ENCODE peak calls at places on chromosomes 5 and 9, in eight cellular contexts. F is tibial nerve, L is pancreas, O is spleen, W is neural progenitor cell, Y is upper lobe of right lung, N is fibroblast of lung, T is A673. V is an unnamed sample. For H3K27me3, the result is how much of the 10 kb centered on the place peaks cover.

GRCh38 chr9:130660683-130661460 is 3.5 kb upstream of the PRDM12 start:
- DNase-seq in F (no peak), L (no peak), O (no peak), W (peak), Y (no peak), N (no peak), T (no peak), V (no peak)

GRCh38 chr5:93162201-93162654 is 418.8 kb downstream of the NR2F1-AS1 start:
- DNase-seq in F (no peak), L (no peak), O (no peak), W (peak), Y (no peak), N (peak), T (peak), V (no peak)

GRCh38 chr9:6609499-6610016 is 36.0 kb downstream of the GLDC start:
- DNase-seq in F (no peak), L (no peak), O (no peak), W (no peak), Y (no peak), N (no peak), T (no peak), V (no peak)

GRCh38 chr9:106689089-106689488 is 173.9 kb upstream of the ZNF462 start:
- DNase-seq in F (no peak), L (no peak), O (no peak), W (no peak), Y (no peak), N (peak), T (no peak), V (no peak)

GRCh38 chr5:121090822-121091221 is 626.7 kb downstream of the PRR16 start:
- DNase-seq in F (no peak), L (no peak), O (no peak), W (no peak), Y (no peak), N (no peak), T (no peak), V (no peak)

GRCh38 chr9:134602547-134603362 is 38.8 kb upstream of the COL5A1 start:
- DNase-seq in F (peak), L (no peak), O (no peak), W (no peak), Y (no peak), N (peak), T (no peak), V (no peak)

GRCh38 chr9:104981543-104982129 is 53.7 kb upstream of the ABCA1 start:
- DNase-seq in F (no peak), L (peak), O (no peak), W (no peak), Y (no peak), N (no peak), T (no peak), V (no peak)

GRCh38 chr9:34809504-34810186 is 99.7 kb upstream of the CCL21 start:
- DNase-seq in F (no peak), L (peak), O (no peak), W (peak), Y (no peak), N (peak), T (peak), V (no peak)

GRCh38 chr5:3509290-3509689 is 86.3 kb upstream of the IRX1 start:
- DNase-seq in F (no peak), L (no peak), O (no peak), W (no peak), Y (no peak), N (no peak), T (no peak), V (no peak)

GRCh38 chr9:119412399-119412798 is 43.2 kb upstream of the BRINP1 start:
- DNase-seq in F (no peak), L (no peak), O (no peak), W (peak), Y (no peak), N (no peak), T (no peak), V (no peak)

GRCh38 chr9:19229725-19230355 is 653 bp upstream of the DENND4C start:
- DNase-seq in F (peak), L (no peak), O (peak), W (peak), Y (peak), N (no peak), T (peak), V (peak)

GRCh38 chr9:110578896-110579752 is at the start of gene SVEP1:
- DNase-seq in F (peak), L (peak), O (peak), W (peak), Y (peak), N (peak), T (peak), V (no peak)

GRCh38 chr5:72281430-72281763 is 38.6 kb downstream of the MRPS27 start:
- DNase-seq in F (no peak), L (no peak), O (no peak), W (no peak), Y (no peak), N (no peak), T (no peak), V (no peak)

GRCh38 chr9:116589392-116590354 is 97.4 kb upstream of the TRIM32 start:
- DNase-seq in F (no peak), L (no peak), O (no peak), W (peak), Y (no peak), N (peak), T (peak), V (no peak)

GRCh38 chr9:34793428-34793827 is 83.5 kb upstream of the CCL21 start:
- DNase-seq in F (no peak), L (no peak), O (no peak), W (no peak), Y (no peak), N (no peak), T (no peak), V (no peak)

GRCh38 chr9:133892193-133892920 is 99.8 kb downstream of the VAV2 start:
- DNase-seq in F (no peak), L (no peak), O (no peak), W (no peak), Y (no peak), N (no peak), T (no peak), V (no peak)

GRCh38 chr9:13823021-13823420 is 490.9 kb downstream of the NFIB start:
- DNase-seq in F (no peak), L (no peak), O (no peak), W (no peak), Y (no peak), N (peak), T (no peak), V (no peak)

GRCh38 chr9:101796044-101796443 is 57.6 kb upstream of the GRIN3A start:
- DNase-seq in F (no peak), L (no peak), O (no peak), W (no peak), Y (no peak), N (no peak), T (no peak), V (no peak)

GRCh38 chr5:176740702-176741565 is 69.4 kb upstream of the UNC5A start:
- DNase-seq in F (no peak), L (no peak), O (peak), W (no peak), Y (peak), N (no peak), T (no peak), V (no peak)

GRCh38 chr9:120612218-120612617 is 32.3 kb upstream of the CDK5RAP2 start:
- DNase-seq in F (no peak), L (no peak), O (no peak), W (peak), Y (no peak), N (no peak), T (peak), V (no peak)

GRCh38 chr5:172370648-172371248 is 83.6 kb downstream of the SH3PXD2B start:
- DNase-seq in F (peak), L (no peak), O (no peak), W (peak), Y (no peak), N (peak), T (peak), V (no peak)

DNA sequence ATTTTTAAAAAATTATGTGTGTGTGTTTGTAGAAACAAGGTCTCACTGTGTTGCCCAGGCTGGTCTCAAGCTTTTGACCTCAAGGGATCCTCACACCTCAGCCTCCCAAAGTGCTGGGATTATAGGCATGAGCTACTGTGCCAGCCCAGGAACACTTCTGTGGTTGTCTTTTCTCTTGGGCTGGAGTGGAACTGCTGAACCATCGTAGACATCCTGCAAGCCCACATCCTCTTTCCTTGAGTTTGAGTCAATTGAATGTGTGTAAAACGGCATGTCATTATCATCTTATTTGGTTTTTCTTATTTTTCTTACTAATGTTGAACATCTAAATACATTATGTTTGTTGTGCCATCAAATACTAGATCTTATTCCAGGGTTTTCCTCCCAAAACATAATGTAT is 40.0 kb downstream of the EHMT1 start:
- DNase-seq in F (no peak), L (no peak), O (peak), W (no peak), Y (no peak), N (no peak), T (no peak), V (no peak)
- H3K27ac ChIP-seq in F (no peak), L (no peak), O (no peak), W (no peak), Y (no peak), N (no peak), T (no peak), V (no peak)

GRCh38 chr9:71490810-71491209 is 277.5 kb downstream of the CEMIP2 start:
- DNase-seq in F (no peak), L (no peak), O (no peak), W (peak), Y (no peak), N (no peak), T (peak), V (no peak)

GRCh38 chr9:71483457-71483856 is 284.9 kb downstream of the CEMIP2 start:
- DNase-seq in F (no peak), L (no peak), O (no peak), W (peak), Y (no peak), N (no peak), T (no peak), V (no peak)

GRCh38 chr9:71485306-71485705 is 283.0 kb downstream of the CEMIP2 start:
- DNase-seq in F (no peak), L (no peak), O (no peak), W (no peak), Y (no peak), N (no peak), T (no peak), V (no peak)

DNA sequence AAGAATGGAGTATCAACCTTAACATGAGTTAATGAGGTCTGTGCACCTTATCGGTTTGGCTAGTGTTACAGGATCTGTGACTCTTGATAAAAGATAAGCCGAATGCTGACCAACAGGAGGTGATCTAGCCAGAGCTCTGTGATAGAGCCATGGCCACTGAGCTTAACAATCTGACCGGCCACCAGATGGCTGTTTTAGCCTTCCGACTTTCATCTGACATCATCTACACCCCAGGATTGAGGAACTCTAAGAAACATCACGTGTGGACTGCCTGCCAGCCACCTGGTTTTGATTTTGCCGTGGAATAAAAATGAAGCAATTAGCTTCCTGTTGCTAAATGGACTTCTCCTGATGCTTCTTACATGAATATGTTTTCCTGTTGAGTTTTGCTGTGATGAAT is 281.3 kb downstream of the CEMIP2 start:
- DNase-seq in F (peak), L (no peak), O (no peak), W (peak), Y (no peak), N (no peak), T (no peak), V (no peak)
- TF ChIP-seq CTCF in F (no peak), L (no peak), O (no peak), W (no peak), Y (no peak), N (no peak), T (no peak), V (no peak)

DNA sequence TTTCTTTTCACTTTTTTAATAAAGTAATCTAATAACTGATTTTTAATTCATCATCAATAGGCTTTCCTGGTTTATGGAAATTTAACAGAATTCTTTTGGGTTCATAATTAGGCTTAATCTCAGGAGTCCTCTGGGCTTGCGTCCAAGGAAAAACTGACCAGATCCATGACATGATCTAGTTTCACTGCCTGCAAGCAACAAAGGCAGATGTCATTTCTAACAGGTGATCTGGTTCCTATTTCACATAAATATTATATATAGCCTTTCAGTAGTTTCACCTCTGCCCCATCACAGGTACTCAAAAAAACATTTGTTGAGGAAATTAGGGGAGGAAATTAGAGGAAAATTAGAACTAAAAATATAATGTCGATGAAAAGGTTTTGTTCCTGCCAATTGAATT is 126.4 kb downstream of the FBXL17 start:
- DNase-seq in F (no peak), L (no peak), O (no peak), W (no peak), Y (no peak), N (no peak), T (no peak), V (no peak)
- H3K27me3 ChIP-seq in F (under half), L (under half), O (under half), W (under half), Y (under half), N (under half), T (under half), V (under half)

GRCh38 chr9:72306771-72307170 is 58.2 kb downstream of the ZFAND5 start:
- DNase-seq in F (no peak), L (no peak), O (no peak), W (no peak), Y (no peak), N (no peak), T (no peak), V (no peak)

GRCh38 chr9:72313507-72313906 is 51.5 kb downstream of the ZFAND5 start:
- DNase-seq in F (no peak), L (no peak), O (no peak), W (no peak), Y (no peak), N (no peak), T (no peak), V (no peak)

GRCh38 chr9:72312563-72312962 is 52.4 kb downstream of the ZFAND5 start:
- DNase-seq in F (no peak), L (no peak), O (no peak), W (no peak), Y (no peak), N (no peak), T (no peak), V (no peak)

GRCh38 chr9:72305102-72305546 is 59.9 kb downstream of the ZFAND5 start:
- DNase-seq in F (peak), L (peak), O (peak), W (peak), Y (peak), N (peak), T (peak), V (no peak)

DNA sequence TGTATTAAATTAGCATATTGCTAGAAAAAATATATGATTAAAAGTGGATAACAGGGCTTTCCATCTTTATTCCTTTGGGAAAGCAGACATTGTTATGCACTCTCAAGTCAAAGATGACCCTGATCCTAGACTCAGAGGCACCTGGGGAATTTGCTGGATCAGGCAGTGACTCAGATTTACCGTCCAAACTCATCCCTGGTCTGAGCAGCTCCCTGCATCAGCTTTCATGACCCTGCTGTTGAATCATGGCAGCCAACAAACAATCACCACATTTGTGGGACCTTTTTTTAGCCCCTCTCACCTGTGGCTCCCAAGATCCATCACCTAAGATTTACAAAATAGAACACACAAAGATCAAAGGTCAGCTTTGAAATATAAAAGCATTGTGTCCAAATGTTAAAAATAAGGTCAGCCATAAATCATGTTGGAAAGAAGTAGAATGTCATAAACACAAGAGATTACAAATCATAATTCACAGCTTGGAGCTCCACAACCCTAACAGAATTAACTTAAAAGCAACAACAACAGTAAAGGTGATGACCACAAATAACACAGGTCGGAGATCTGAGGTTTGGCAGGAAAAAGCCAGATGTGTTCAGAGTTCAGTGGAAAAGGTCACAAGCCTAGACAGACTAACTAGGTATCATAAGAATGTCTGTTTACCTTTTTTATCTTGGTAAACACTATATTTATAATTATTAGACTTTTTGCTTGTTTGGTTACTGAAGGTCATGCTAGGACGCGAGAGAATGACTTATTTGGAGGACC is 55.5 kb downstream of the ZFAND5 start:
- DNase-seq in F (no peak), L (no peak), O (no peak), W (no peak), Y (no peak), N (no peak), T (no peak), V (no peak)
- H3K27ac ChIP-seq in F (no peak), L (no peak), O (no peak), W (no peak), Y (no peak), N (no peak), T (no peak), V (no peak)

GRCh38 chr9:124292696-124293593 is 35.2 kb downstream of the NEK6 start:
- DNase-seq in F (no peak), L (no peak), O (no peak), W (no peak), Y (no peak), N (peak), T (no peak), V (no peak)

GRCh38 chr9:124290053-124290581 is 32.4 kb downstream of the NEK6 start:
- DNase-seq in F (no peak), L (no peak), O (peak), W (no peak), Y (no peak), N (no peak), T (no peak), V (no peak)

GRCh38 chr9:124293712-124294504 is 36.2 kb downstream of the NEK6 start:
- DNase-seq in F (no peak), L (no peak), O (no peak), W (no peak), Y (no peak), N (no peak), T (peak), V (no peak)

GRCh38 chr9:124290743-124291554 is 33.2 kb downstream of the NEK6 start:
- DNase-seq in F (no peak), L (no peak), O (no peak), W (no peak), Y (no peak), N (peak), T (peak), V (no peak)

DNA sequence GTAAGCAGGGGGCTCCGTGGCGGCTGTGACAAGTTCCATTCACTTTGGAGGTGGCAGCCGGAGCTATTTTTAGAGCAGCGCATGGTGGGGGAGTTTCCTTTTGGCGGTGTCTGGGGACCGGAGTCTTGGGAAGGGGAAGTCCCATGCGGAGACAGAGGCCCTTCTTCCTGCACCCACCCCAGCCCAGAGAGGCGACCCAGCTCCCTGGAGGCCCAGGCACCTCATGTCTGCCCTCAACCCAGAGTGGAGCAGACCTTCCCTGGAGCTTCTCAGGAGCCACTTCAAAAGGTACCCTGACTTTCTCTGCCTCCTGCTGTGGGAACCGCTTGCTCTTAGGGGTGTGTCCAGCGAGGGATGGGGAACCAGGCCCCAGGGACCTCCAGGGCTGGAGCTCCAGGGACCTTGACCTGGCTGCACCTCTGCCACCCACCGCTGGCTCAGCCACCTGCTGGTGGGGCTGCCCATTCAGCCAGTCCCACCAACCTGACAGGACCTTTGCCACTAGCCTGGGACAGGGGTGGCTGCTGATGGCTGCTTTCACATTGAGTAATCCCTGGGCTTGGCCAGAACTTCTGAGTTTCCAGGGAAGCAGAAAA is 34.1 kb downstream of the NEK6 start:
- DNase-seq in F (no peak), L (no peak), O (peak), W (no peak), Y (no peak), N (no peak), T (peak), V (no peak)
- TF ChIP-seq CTCF in F (no peak), L (no peak), O (no peak), W (no peak), Y (no peak), N (no peak), T (no peak), V (no peak)